ENCODE peak calls at places on chromosome 5, in four cellular contexts. One of them, this sample, is unnamed.

GRCh38 chr5:179912386-179912785 is 4.7 kb upstream of the TBC1D9B start:
- DNase-seq in stomach: peak; percentile 53
- DNase-seq in pancreas: no peak
- DNase-seq in CD8-positive, alpha-beta memory T cell: no peak
- DNase-seq in this sample: no peak

GRCh38 chr5:142697846-142698245 is 12.0 kb upstream of the FGF1 start:
- DNase-seq in stomach: no peak
- DNase-seq in pancreas: no peak
- DNase-seq in CD8-positive, alpha-beta memory T cell: no peak
- DNase-seq in this sample: peak; percentile 77

GRCh38 chr5:170154744-170155143 is 49.0 kb downstream of the FOXI1 start:
- DNase-seq in stomach: no peak
- DNase-seq in pancreas: no peak
- DNase-seq in CD8-positive, alpha-beta memory T cell: no peak
- DNase-seq in this sample: no peak

GRCh38 chr5:98763001-98763630 is 10.3 kb upstream of the RGMB start:
- DNase-seq in stomach: no peak
- DNase-seq in pancreas: no peak
- DNase-seq in CD8-positive, alpha-beta memory T cell: no peak
- DNase-seq in this sample: peak; percentile 92

GRCh38 chr5:161720460-161720859 is 34.9 kb downstream of the GABRA6 start:
- DNase-seq in stomach: no peak
- DNase-seq in pancreas: no peak
- DNase-seq in CD8-positive, alpha-beta memory T cell: no peak
- DNase-seq in this sample: no peak

GRCh38 chr5:91474201-91474600 is 91.1 kb upstream of the ARRDC3 start:
- DNase-seq in stomach: no peak
- DNase-seq in pancreas: no peak
- DNase-seq in CD8-positive, alpha-beta memory T cell: no peak
- DNase-seq in this sample: no peak

GRCh38 chr5:61673007-61673735 is 341.1 kb downstream of the ZSWIM6 start:
- DNase-seq in stomach: peak; percentile 33
- DNase-seq in pancreas: no peak
- DNase-seq in CD8-positive, alpha-beta memory T cell: no peak
- DNase-seq in this sample: peak; percentile 46

GRCh38 chr5:73596705-73597328 is 29.2 kb upstream of the ARHGEF28 start:
- DNase-seq in stomach: no peak
- DNase-seq in pancreas: no peak
- DNase-seq in CD8-positive, alpha-beta memory T cell: no peak
- DNase-seq in this sample: no peak

GRCh38 chr5:132298305-132298704 is 4.1 kb downstream of the SLC22A4 start:
- DNase-seq in stomach: no peak
- DNase-seq in pancreas: no peak
- DNase-seq in CD8-positive, alpha-beta memory T cell: no peak
- DNase-seq in this sample: no peak

GRCh38 chr5:172501708-172502379 is 47.5 kb upstream of the SH3PXD2B start:
- DNase-seq in stomach: no peak
- DNase-seq in pancreas: no peak
- DNase-seq in CD8-positive, alpha-beta memory T cell: no peak
- DNase-seq in this sample: no peak

GRCh38 chr5:155010881-155011280 is 2.7 kb upstream of the KIF4B start:
- DNase-seq in stomach: no peak
- DNase-seq in pancreas: no peak
- DNase-seq in CD8-positive, alpha-beta memory T cell: no peak
- DNase-seq in this sample: no peak

GRCh38 chr5:122586351-122586750 is 188.5 kb upstream of the SNX2 start:
- DNase-seq in stomach: no peak
- DNase-seq in pancreas: no peak
- DNase-seq in CD8-positive, alpha-beta memory T cell: no peak
- DNase-seq in this sample: peak; percentile 31

GRCh38 chr5:10656176-10656830 is 92.4 kb downstream of the ANKRD33B start:
- DNase-seq in stomach: peak; percentile 21
- DNase-seq in pancreas: no peak
- DNase-seq in CD8-positive, alpha-beta memory T cell: no peak
- DNase-seq in this sample: no peak

GRCh38 chr5:126801992-126802294 is 25.0 kb downstream of the LMNB1 start:
- DNase-seq in stomach: no peak
- DNase-seq in pancreas: no peak
- DNase-seq in CD8-positive, alpha-beta memory T cell: no peak
- DNase-seq in this sample: peak; percentile 52

GRCh38 chr5:90944116-90944515 is 385.5 kb downstream of the ADGRV1 start:
- DNase-seq in stomach: no peak
- DNase-seq in pancreas: no peak
- DNase-seq in CD8-positive, alpha-beta memory T cell: no peak
- DNase-seq in this sample: no peak

GRCh38 chr5:144332265-144332664 is 161.6 kb downstream of the KCTD16 start:
- DNase-seq in stomach: no peak
- DNase-seq in pancreas: no peak
- DNase-seq in CD8-positive, alpha-beta memory T cell: no peak
- DNase-seq in this sample: no peak

GRCh38 chr5:143581148-143581547 is 177.7 kb upstream of the NR3C1 start:
- DNase-seq in stomach: no peak
- DNase-seq in pancreas: no peak
- DNase-seq in CD8-positive, alpha-beta memory T cell: no peak
- DNase-seq in this sample: no peak

GRCh38 chr5:171094356-171094755 is 214.7 kb upstream of the TLX3 start:
- DNase-seq in stomach: no peak
- DNase-seq in pancreas: no peak
- DNase-seq in CD8-positive, alpha-beta memory T cell: no peak
- DNase-seq in this sample: no peak

GRCh38 chr5:68898961-68899471 is 194.8 kb upstream of the SLC30A5 start:
- DNase-seq in stomach: no peak
- DNase-seq in pancreas: no peak
- DNase-seq in CD8-positive, alpha-beta memory T cell: no peak
- DNase-seq in this sample: no peak

GRCh38 chr5:72036951-72037350 is 70.3 kb upstream of the MAP1B start:
- DNase-seq in stomach: no peak
- DNase-seq in pancreas: no peak
- DNase-seq in CD8-positive, alpha-beta memory T cell: no peak
- DNase-seq in this sample: no peak

GRCh38 chr5:42059291-42059690 is 134.2 kb downstream of the FBXO4 start:
- DNase-seq in stomach: no peak
- DNase-seq in pancreas: no peak
- DNase-seq in CD8-positive, alpha-beta memory T cell: no peak
- DNase-seq in this sample: peak; percentile 0

GRCh38 chr5:178308541-178309092 is 76.0 kb upstream of the PHYKPL start:
- DNase-seq in stomach: no peak
- DNase-seq in pancreas: peak; percentile 34
- DNase-seq in CD8-positive, alpha-beta memory T cell: no peak
- DNase-seq in this sample: peak; percentile 68

GRCh38 chr5:75395277-75395676 is 58.3 kb downstream of the HMGCR start:
- DNase-seq in stomach: no peak
- DNase-seq in pancreas: no peak
- DNase-seq in CD8-positive, alpha-beta memory T cell: no peak
- DNase-seq in this sample: no peak

GRCh38 chr5:137148128-137148527 is 351.0 kb downstream of the SPOCK1 start:
- DNase-seq in stomach: no peak
- DNase-seq in pancreas: no peak
- DNase-seq in CD8-positive, alpha-beta memory T cell: no peak
- DNase-seq in this sample: no peak

GRCh38 chr5:141514330-141515111 is 25.6 kb downstream of the PCDHGC5 start:
- DNase-seq in stomach: no peak
- DNase-seq in pancreas: no peak
- DNase-seq in CD8-positive, alpha-beta memory T cell: no peak
- DNase-seq in this sample: peak; percentile 91

GRCh38 chr5:5404376-5404775 is 18.1 kb upstream of the ICE1 start:
- DNase-seq in stomach: no peak
- DNase-seq in pancreas: no peak
- DNase-seq in CD8-positive, alpha-beta memory T cell: no peak
- DNase-seq in this sample: no peak

GRCh38 chr5:159956074-159956473 is 39.8 kb downstream of the ADRA1B start:
- DNase-seq in stomach: no peak
- DNase-seq in pancreas: no peak
- DNase-seq in CD8-positive, alpha-beta memory T cell: no peak
- DNase-seq in this sample: no peak

GRCh38 chr5:133945561-133945960 is 22.9 kb downstream of the C5orf15 start:
- DNase-seq in stomach: no peak
- DNase-seq in pancreas: no peak
- DNase-seq in CD8-positive, alpha-beta memory T cell: no peak
- DNase-seq in this sample: no peak

GRCh38 chr5:113581388-113581787 is 67.9 kb downstream of the YTHDC2 start:
- DNase-seq in stomach: no peak
- DNase-seq in pancreas: no peak
- DNase-seq in CD8-positive, alpha-beta memory T cell: no peak
- DNase-seq in this sample: no peak

GRCh38 chr5:21810737-21811316 is 1042.3 kb downstream of the CDH12 start:
- DNase-seq in stomach: no peak
- DNase-seq in pancreas: no peak
- DNase-seq in CD8-positive, alpha-beta memory T cell: no peak
- DNase-seq in this sample: no peak

GRCh38 chr5:54861212-54861894 is 124.0 kb downstream of the ESM1 start:
- DNase-seq in stomach: no peak
- DNase-seq in pancreas: no peak
- DNase-seq in CD8-positive, alpha-beta memory T cell: no peak
- DNase-seq in this sample: peak; percentile 82

GRCh38 chr5:37662789-37663475 is 176.9 kb downstream of the GDNF start:
- DNase-seq in stomach: no peak
- DNase-seq in pancreas: no peak
- DNase-seq in CD8-positive, alpha-beta memory T cell: no peak
- DNase-seq in this sample: no peak

GRCh38 chr5:139185589-139185988 is 12.6 kb downstream of the SIL1 start:
- DNase-seq in stomach: no peak
- DNase-seq in pancreas: no peak
- DNase-seq in CD8-positive, alpha-beta memory T cell: no peak
- DNase-seq in this sample: no peak

GRCh38 chr5:115423541-115423940 is 121.0 kb downstream of the FEM1C start:
- DNase-seq in stomach: peak; percentile 68
- DNase-seq in pancreas: no peak
- DNase-seq in CD8-positive, alpha-beta memory T cell: no peak
- DNase-seq in this sample: no peak
- H3K4me1 ChIP-seq in stomach: peaks cover 68% of the 10 kb centered on the region
- H3K4me1 ChIP-seq in pancreas: peaks cover 7% of the 10 kb centered on the region
- H3K4me1 ChIP-seq in CD8-positive, alpha-beta memory T cell: no peaks in the 10 kb centered on the region
- H3K4me1 ChIP-seq in this sample: peaks cover 29% of the 10 kb centered on the region

GRCh38 chr5:81980598-81981260 is 8.9 kb downstream of the ATG10 start:
- DNase-seq in stomach: no peak
- DNase-seq in pancreas: no peak
- DNase-seq in CD8-positive, alpha-beta memory T cell: no peak
- DNase-seq in this sample: peak; percentile 64
- H3K4me1 ChIP-seq in stomach: no peaks in the 10 kb centered on the region
- H3K4me1 ChIP-seq in pancreas: no peaks in the 10 kb centered on the region
- H3K4me1 ChIP-seq in CD8-positive, alpha-beta memory T cell: no peaks in the 10 kb centered on the region
- H3K4me1 ChIP-seq in this sample: no peaks in the 10 kb centered on the region

DNA sequence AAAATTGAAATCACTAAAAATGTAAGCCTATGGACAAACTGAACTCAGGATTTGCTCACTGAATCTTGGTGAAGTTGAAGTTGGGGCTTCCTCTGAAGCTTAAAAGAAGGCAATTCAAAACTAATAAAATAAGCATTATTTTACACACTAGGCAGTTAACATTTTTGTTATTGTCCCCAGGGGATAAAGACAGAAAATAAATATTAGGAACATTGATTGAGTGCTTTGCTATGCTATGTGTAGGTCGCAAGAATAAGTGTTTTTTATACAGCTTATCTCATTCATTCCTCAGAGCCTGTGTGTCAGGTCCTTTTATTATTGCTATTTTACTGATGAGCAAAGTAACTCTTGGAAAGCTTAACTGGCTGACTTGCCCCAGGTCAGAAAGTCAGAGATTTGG is 82.2 kb downstream of the ZNF608 start:
- DNase-seq in stomach: no peak
- DNase-seq in pancreas: no peak
- DNase-seq in CD8-positive, alpha-beta memory T cell: no peak
- DNase-seq in this sample: no peak
- H3K4me1 ChIP-seq in stomach: peaks cover 93% of the 10 kb centered on the region
- H3K4me1 ChIP-seq in pancreas: peaks cover 46% of the 10 kb centered on the region
- H3K4me1 ChIP-seq in CD8-positive, alpha-beta memory T cell: no peaks in the 10 kb centered on the region
- H3K4me1 ChIP-seq in this sample: peaks cover 22% of the 10 kb centered on the region

GRCh38 chr5:1124181-1125029 is 12.5 kb upstream of the SLC12A7 start:
- DNase-seq in stomach: no peak
- DNase-seq in pancreas: peak; percentile 58
- DNase-seq in CD8-positive, alpha-beta memory T cell: no peak
- DNase-seq in this sample: no peak

GRCh38 chr5:1122511-1123284 is 10.8 kb upstream of the SLC12A7 start:
- DNase-seq in stomach: peak; percentile 87
- DNase-seq in pancreas: peak; percentile 76
- DNase-seq in CD8-positive, alpha-beta memory T cell: no peak
- DNase-seq in this sample: no peak

GRCh38 chr5:1125030-1125357 is 13.1 kb upstream of the SLC12A7 start:
- DNase-seq in stomach: no peak
- DNase-seq in pancreas: peak; percentile 46
- DNase-seq in CD8-positive, alpha-beta memory T cell: no peak
- DNase-seq in this sample: peak; percentile 87

GRCh38 chr5:1121891-1122290 is 10.0 kb upstream of the SLC12A7 start:
- DNase-seq in stomach: no peak
- DNase-seq in pancreas: peak; percentile 69
- DNase-seq in CD8-positive, alpha-beta memory T cell: no peak
- DNase-seq in this sample: no peak

GRCh38 chr5:1123418-1124147 is 11.7 kb upstream of the SLC12A7 start:
- DNase-seq in stomach: no peak
- DNase-seq in pancreas: peak; percentile 79
- DNase-seq in CD8-positive, alpha-beta memory T cell: no peak
- DNase-seq in this sample: no peak
- H3K4me1 ChIP-seq in stomach: peaks cover 63% of the 10 kb centered on the region
- H3K4me1 ChIP-seq in pancreas: peaks cover 41% of the 10 kb centered on the region
- H3K4me1 ChIP-seq in CD8-positive, alpha-beta memory T cell: no peaks in the 10 kb centered on the region
- H3K4me1 ChIP-seq in this sample: no peaks in the 10 kb centered on the region

DNA sequence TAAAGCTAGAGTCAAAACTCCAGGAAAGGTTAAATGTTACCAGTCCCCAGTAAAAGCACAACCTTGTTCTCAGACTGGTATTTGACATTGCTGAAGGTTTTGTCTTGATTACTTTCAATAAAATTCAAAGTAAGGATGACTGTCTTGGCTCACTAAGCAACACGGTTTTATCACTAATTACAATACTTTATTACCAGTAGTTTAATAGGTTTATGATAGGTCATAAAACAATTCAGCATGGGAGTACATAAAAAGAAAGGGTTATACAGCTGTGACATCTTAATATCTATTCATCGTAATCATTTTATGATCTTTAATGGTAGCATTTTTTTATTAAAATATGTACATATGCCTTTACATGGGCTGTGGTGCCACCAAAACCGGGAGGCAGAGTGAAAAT is 370.7 kb upstream of the IRX2 start:
- DNase-seq in stomach: no peak
- DNase-seq in pancreas: no peak
- DNase-seq in CD8-positive, alpha-beta memory T cell: no peak
- DNase-seq in this sample: no peak
- H3K4me1 ChIP-seq in stomach: no peaks in the 10 kb centered on the region
- H3K4me1 ChIP-seq in pancreas: no peaks in the 10 kb centered on the region
- H3K4me1 ChIP-seq in CD8-positive, alpha-beta memory T cell: no peaks in the 10 kb centered on the region
- H3K4me1 ChIP-seq in this sample: no peaks in the 10 kb centered on the region

GRCh38 chr5:175654807-175655206 is 3.1 kb upstream of the HRH2 start:
- DNase-seq in stomach: no peak
- DNase-seq in pancreas: no peak
- DNase-seq in CD8-positive, alpha-beta memory T cell: no peak
- DNase-seq in this sample: no peak

GRCh38 chr5:175656966-175657365 is 905 bp upstream of the HRH2 start:
- DNase-seq in stomach: no peak
- DNase-seq in pancreas: no peak
- DNase-seq in CD8-positive, alpha-beta memory T cell: no peak
- DNase-seq in this sample: no peak

GRCh38 chr5:175653763-175654162 is 4.1 kb upstream of the HRH2 start:
- DNase-seq in stomach: no peak
- DNase-seq in pancreas: no peak
- DNase-seq in CD8-positive, alpha-beta memory T cell: no peak
- DNase-seq in this sample: no peak

GRCh38 chr5:175654346-175654745 is 3.5 kb upstream of the HRH2 start:
- DNase-seq in stomach: no peak
- DNase-seq in pancreas: no peak
- DNase-seq in CD8-positive, alpha-beta memory T cell: no peak
- DNase-seq in this sample: no peak

GRCh38 chr5:175655411-175655810 is 2.5 kb upstream of the HRH2 start:
- DNase-seq in stomach: no peak
- DNase-seq in pancreas: no peak
- DNase-seq in CD8-positive, alpha-beta memory T cell: no peak
- DNase-seq in this sample: no peak
- H3K4me1 ChIP-seq in stomach: peaks cover 27% of the 10 kb centered on the region
- H3K4me1 ChIP-seq in pancreas: no peaks in the 10 kb centered on the region
- H3K4me1 ChIP-seq in CD8-positive, alpha-beta memory T cell: peaks cover 89% of the 10 kb centered on the region
- H3K4me1 ChIP-seq in this sample: peaks cover 6% of the 10 kb centered on the region

This sample was measured in osteoblast.